ENCODE peak calls at places on chromosomes 4 and X, in ten cellular contexts. G is body of pancreas, U is Right ventricle myocardium superior, S is IMR-90, X is memory B cell, B is foreskin keratinocyte, V is HCT116, D is DND-41, T is GM23338, C is aorta. Z is an unnamed sample.

GRCh38 chr4:86522349-86522748 is 71.8 kb upstream of the PTPN13 start:
- ATAC-seq in G (no peak), U (no peak), S (no peak), X (no peak), B (no peak), V (no peak), D (no peak), T (no peak), C (no peak), Z (peak)

GRCh38 chr4:183256756-183257385 is 63.2 kb downstream of the CLDN22 start:
- ATAC-seq in G (peak), U (peak), S (peak), X (peak), B (peak), V (peak), D (peak), T (peak), C (peak), Z (peak)

GRCh38 chrX:121191779-121192178 is 144.4 kb downstream of the GLUD2 start:
- ATAC-seq in G (no peak), U (no peak), S (no peak), X (no peak), B (no peak), V (no peak), D (no peak), T (no peak), C (no peak), Z (no peak)

GRCh38 chr4:3532714-3533336 is 603 bp upstream of the LRPAP1 start:
- ATAC-seq in G (peak), U (peak), S (peak), X (no peak), B (peak), V (peak), D (no peak), T (peak), C (peak), Z (no peak)

GRCh38 chr4:8724436-8725070 is 132.0 kb downstream of the CPZ start:
- ATAC-seq in G (no peak), U (no peak), S (no peak), X (no peak), B (no peak), V (no peak), D (no peak), T (no peak), C (no peak), Z (no peak)

GRCh38 chrX:147945286-147945685 is 33.6 kb downstream of the FMR1 start:
- ATAC-seq in G (no peak), U (no peak), S (no peak), X (no peak), B (no peak), V (no peak), D (no peak), T (no peak), C (no peak), Z (no peak)

GRCh38 chr4:180587379-180587778 is 1655.8 kb upstream of the TENM3 start:
- ATAC-seq in G (no peak), U (no peak), S (no peak), X (no peak), B (no peak), V (peak), D (no peak), T (no peak), C (no peak), Z (no peak)

GRCh38 chrX:42098897-42099296 is 175.5 kb upstream of the CASK start:
- ATAC-seq in G (no peak), U (peak), S (no peak), X (no peak), B (no peak), V (no peak), D (no peak), T (no peak), C (no peak), Z (no peak)

GRCh38 chrX:124194903-124195302 is 137.6 kb upstream of the TEX13D start:
- ATAC-seq in G (no peak), U (peak), S (no peak), X (no peak), B (no peak), V (no peak), D (no peak), T (no peak), C (peak), Z (no peak)

GRCh38 chr4:22482250-22483127 is 33.4 kb downstream of the ADGRA3 start:
- ATAC-seq in G (no peak), U (peak), S (peak), X (no peak), B (peak), V (no peak), D (no peak), T (peak), C (no peak), Z (no peak)

GRCh38 chrX:150499240-150499639 is 69.2 kb upstream of the MTM1 start:
- ATAC-seq in G (no peak), U (no peak), S (no peak), X (no peak), B (no peak), V (no peak), D (no peak), T (no peak), C (no peak), Z (no peak)

GRCh38 chrX:132837126-132837525 is 121.3 kb downstream of the HS6ST2 start:
- ATAC-seq in G (no peak), U (no peak), S (no peak), X (no peak), B (peak), V (peak), D (no peak), T (no peak), C (no peak), Z (no peak)